ENCODE peak calls at places on chromosomes 3 and 15, in five cellular contexts. W is thyroid gland, Q is NCI-H1092, H is AG08396, B is GM18507. Y is an unnamed sample.

GRCh38 chr3:106294121-106294520 is 425.3 kb upstream of the CBLB start:
- DNase-seq in W (no peak), Q (no peak), H (no peak), B (no peak), Y (no peak)

GRCh38 chr3:188620752-188621151 is 466.8 kb downstream of the LPP start:
- DNase-seq in W (no peak), Q (no peak), H (no peak), B (no peak), Y (no peak)

GRCh38 chr3:136336329-136337100 is 86.4 kb downstream of the PCCB start:
- DNase-seq in W (no peak), Q (no peak), H (peak), B (no peak), Y (no peak)

GRCh38 chr3:8622873-8623725 is 21.5 kb downstream of the SSUH2 start:
- DNase-seq in W (peak), Q (peak), H (peak), B (peak), Y (peak)

GRCh38 chr3:177056927-177057326 is 140.4 kb downstream of the TBL1XR1 start:
- DNase-seq in W (no peak), Q (no peak), H (no peak), B (no peak), Y (no peak)

GRCh38 chr3:40120816-40121215 is 188.7 kb upstream of the EIF1B start:
- DNase-seq in W (peak), Q (no peak), H (peak), B (no peak), Y (no peak)

GRCh38 chr3:156388469-156389150 is 166.3 kb downstream of the SSR3 start:
- DNase-seq in W (no peak), Q (no peak), H (peak), B (no peak), Y (no peak)

GRCh38 chr3:28301607-28302158 is 46.8 kb upstream of the ZCWPW2 start:
- DNase-seq in W (no peak), Q (no peak), H (no peak), B (no peak), Y (no peak)

GRCh38 chr3:31903686-31904431 is 77.2 kb downstream of the OSBPL10 start:
- DNase-seq in W (peak), Q (no peak), H (no peak), B (no peak), Y (no peak)

GRCh38 chr15:22922003-22922402 is 58.2 kb downstream of the CYFIP1 start:
- DNase-seq in W (no peak), Q (no peak), H (no peak), B (no peak), Y (no peak)

GRCh38 chr3:196948442-196949365 is 6.4 kb upstream of the NCBP2 start:
- DNase-seq in W (no peak), Q (no peak), H (no peak), B (no peak), Y (no peak)

GRCh38 chr3:126667631-126668449 is 12.9 kb upstream of the TXNRD3 start:
- DNase-seq in W (no peak), Q (no peak), H (no peak), B (no peak), Y (no peak)

GRCh38 chr3:128443771-128444170 is 22.9 kb downstream of the DNAJB8 start:
- DNase-seq in W (no peak), Q (no peak), H (no peak), B (no peak), Y (no peak)

Y was measured in body of pancreas.